ENCODE peak calls at places on chromosomes 1 and 21, in seven cellular contexts. G is AG20443; W is T-helper 9 cell; A is adrenal gland; R is HFFc6; O is activated naive CD4-positive, alpha-beta T cell treated with Interleukin-2 at 50 U/mL for 16 hours; B is NAMALWA. P is an unnamed sample.

GRCh38 chr1:205750683-205751651 is 985 bp upstream of the NUCKS1 start:
- DNase-seq in G (peak; percentile 10), W (no peak), A (no peak), R (no peak), O (no peak), B (no peak), P (no peak)

GRCh38 chr1:222894331-222894730 is 79.5 kb downstream of the DISP1 start:
- DNase-seq in G (no peak), W (no peak), A (no peak), R (no peak), O (no peak), B (no peak), P (peak; percentile 51)

GRCh38 chr1:242784074-242784473 is 259.6 kb upstream of the PLD5 start:
- DNase-seq in G (no peak), W (no peak), A (no peak), R (no peak), O (no peak), B (peak; percentile 3), P (no peak)

GRCh38 chr21:44370027-44370735 is 16.8 kb downstream of the TRPM2 start:
- DNase-seq in G (peak; percentile 63), W (no peak), A (peak; percentile 95), R (peak; percentile 9), O (no peak), B (no peak), P (peak; percentile 40)

GRCh38 chr1:67227196-67227595 is 60.9 kb downstream of the IL23R start:
- DNase-seq in G (no peak), W (no peak), A (no peak), R (no peak), O (no peak), B (no peak), P (no peak)

GRCh38 chr21:45224189-45224938 is 63.3 kb downstream of the POFUT2 start:
- DNase-seq in G (no peak), W (peak; percentile 71), A (peak; percentile 29), R (no peak), O (peak; percentile 69), B (no peak), P (no peak)

GRCh38 chr1:20368866-20369545 is 78.3 kb downstream of the VWA5B1 start:
- DNase-seq in G (no peak), W (no peak), A (no peak), R (no peak), O (no peak), B (no peak), P (no peak)

GRCh38 chr21:32185103-32185502 is 93.7 kb downstream of the MIS18A start:
- DNase-seq in G (no peak), W (no peak), A (no peak), R (no peak), O (no peak), B (no peak), P (no peak)

GRCh38 chr1:45225598-45225997 is 19.2 kb upstream of the ZSWIM5 start:
- DNase-seq in G (no peak), W (no peak), A (no peak), R (no peak), O (no peak), B (no peak), P (no peak)

GRCh38 chr1:22671999-22672398 is 19.0 kb downstream of the C1QB start:
- DNase-seq in G (no peak), W (no peak), A (no peak), R (no peak), O (no peak), B (no peak), P (no peak)

GRCh38 chr1:204723131-204723787 is 37.7 kb upstream of the LRRN2 start:
- DNase-seq in G (no peak), W (no peak), A (no peak), R (no peak), O (no peak), B (no peak), P (no peak)

GRCh38 chr21:45788198-45788597 is 144.7 kb downstream of the PCBP3 start:
- DNase-seq in G (peak; percentile 8), W (no peak), A (no peak), R (no peak), O (no peak), B (no peak), P (no peak)

GRCh38 chr1:195939844-195940243 is 668.4 kb downstream of the KCNT2 start:
- DNase-seq in G (no peak), W (no peak), A (no peak), R (no peak), O (no peak), B (no peak), P (no peak)

GRCh38 chr21:45880097-45881068 is 101.2 kb upstream of the COL6A1 start:
- DNase-seq in G (peak; percentile 86), W (peak; percentile 64), A (peak; percentile 41), R (peak; percentile 62), O (peak; percentile 71), B (peak; percentile 84), P (peak; percentile 80)

P was measured in psoas muscle.